ENCODE peak calls at places on chromosome 4, in four cellular contexts. U is cardiac fibroblast; J is stimulated activated CD4-positive, alpha-beta T cell treated with anti-CD3 and anti-CD28 coated beads, Interleukin-4, amount 100 ng/mL, for 48 hours; S is right lobe of liver. E is an unnamed sample.

GRCh38 chr4:40702137-40702799 is 47.5 kb upstream of the NSUN7 start:
- DNase-seq in S (no peak), J (no peak), U (no peak), E (peak; percentile 28)

GRCh38 chr4:119785963-119786362 is 157.4 kb upstream of the PDE5A start:
- DNase-seq in U (peak; percentile 57), J (no peak), S (no peak), E (peak; percentile 53)

GRCh38 chr4:8891255-8891645 is 19.6 kb upstream of the HMX1 start:
- DNase-seq in J (no peak), U (no peak), S (no peak), E (no peak)

GRCh38 chr4:138090145-138090917 is 151.8 kb downstream of the SLC7A11 start:
- DNase-seq in S (peak; percentile 59), J (peak; percentile 1), U (peak; percentile 89), E (peak; percentile 83)

GRCh38 chr4:2254665-2255500 is 7.0 kb downstream of the MXD4 start:
- DNase-seq in S (no peak), U (no peak), J (no peak), E (no peak)

GRCh38 chr4:139808381-139809206 is 143.0 kb downstream of the MGST2 start:
- DNase-seq in J (no peak), S (no peak), U (no peak), E (peak; percentile 1)

GRCh38 chr4:8540072-8540471 is 40.1 kb upstream of the GPR78 start:
- DNase-seq in S (no peak), J (peak; percentile 4), U (no peak), E (no peak)

GRCh38 chr4:15436515-15436914 is 8.7 kb downstream of the C1QTNF7 start:
- DNase-seq in U (no peak), S (no peak), J (no peak), E (no peak)

GRCh38 chr4:15132739-15133138 is 130.5 kb downstream of the CPEB2 start:
- DNase-seq in S (no peak), J (no peak), U (no peak), E (no peak)

GRCh38 chr4:86891785-86892638 is at the start of gene C4orf36:
- DNase-seq in S (peak; percentile 90), J (peak; percentile 11), U (peak; percentile 42), E (peak; percentile 77)

GRCh38 chr4:174532479-174532878 is 10.2 kb upstream of the HPGD start:
- DNase-seq in S (no peak), U (no peak), J (no peak), E (no peak)

GRCh38 chr4:118772149-118773081 is 63.5 kb downstream of the SEC24D start:
- DNase-seq in S (no peak), J (no peak), U (peak; percentile 72), E (peak; percentile 52)

GRCh38 chr4:18111100-18111499 is 89.5 kb upstream of the LCORL start:
- DNase-seq in J (no peak), S (no peak), U (no peak), E (no peak)

GRCh38 chr4:187157380-187157958 is 433.8 kb upstream of the FAT1 start:
- DNase-seq in U (no peak), J (no peak), S (no peak), E (no peak)

GRCh38 chr4:16897351-16897750 is 1.1 kb downstream of the LDB2 start:
- DNase-seq in U (no peak), S (no peak), J (no peak), E (no peak)

GRCh38 chr4:53916431-53916889 is 147.9 kb downstream of the CHIC2 start:
- DNase-seq in J (no peak), U (peak; percentile 84), S (no peak), E (no peak)

GRCh38 chr4:113457886-113458285 is 303.7 kb downstream of the CAMK2D start:
- DNase-seq in J (no peak), U (no peak), S (no peak), E (no peak)

GRCh38 chr4:26110493-26110892 is 196.5 kb downstream of the SMIM20 start:
- DNase-seq in J (no peak), U (no peak), S (no peak), E (peak; percentile 54)

GRCh38 chr4:137896221-137896737 is 345.9 kb downstream of the SLC7A11 start:
- DNase-seq in S (no peak), U (peak; percentile 53), J (no peak), E (no peak)

GRCh38 chr4:156547891-156548290 is 423.7 kb downstream of the PDGFC start:
- DNase-seq in S (no peak), J (no peak), U (peak; percentile 51), E (no peak)

GRCh38 chr4:99207911-99208718 is 10.9 kb downstream of the ADH6 start:
- DNase-seq in U (peak; percentile 54), J (no peak), S (no peak), E (no peak)

GRCh38 chr4:3030551-3031356 is 43.6 kb downstream of the HTT-AS start:
- DNase-seq in S (no peak), J (no peak), U (no peak), E (peak; percentile 49)

GRCh38 chr4:176150283-176150682 is 45.1 kb downstream of the SPATA4 start:
- DNase-seq in U (peak; percentile 66), J (no peak), S (no peak), E (peak; percentile 53)

GRCh38 chr4:138835833-138836521 is 179.6 kb upstream of the NOCT start:
- DNase-seq in J (no peak), S (peak; percentile 71), U (peak; percentile 45), E (peak; percentile 50)

GRCh38 chr4:181820518-181820917 is 422.7 kb upstream of the TENM3 start:
- DNase-seq in S (no peak), U (no peak), J (no peak), E (peak; percentile 59)

GRCh38 chr4:26485684-26486083 is 4.6 kb downstream of the CCKAR start:
- DNase-seq in S (no peak), J (no peak), U (no peak), E (no peak)